ENCODE peak calls at places on chromosomes 16 and 17, in seven cellular contexts. One of them, this sample, is unnamed.
A peak's percentile ranks its signal among the peaks of the same experiment; 100 is the strongest.

GRCh38 chr17:1820518-1821252 is 9.0 kb downstream of the SMYD4 start:
- DNase-seq in activated CD4-positive, alpha-beta T cell treated with anti-CD3 and anti-CD28 coated beads for 36 hours: no peak
- DNase-seq in WTC11: no peak
- DNase-seq in fibroblast of lung: no peak
- DNase-seq in fibroblast of mammary gland: no peak
- DNase-seq in AG09319: no peak
- DNase-seq in RPMI8226: no peak
- DNase-seq in this sample: no peak

GRCh38 chr17:47678196-47678595 is 15.8 kb upstream of the TBKBP1 start:
- DNase-seq in activated CD4-positive, alpha-beta T cell treated with anti-CD3 and anti-CD28 coated beads for 36 hours: no peak
- DNase-seq in AG09319: no peak
- DNase-seq in WTC11: no peak
- DNase-seq in fibroblast of mammary gland: no peak
- DNase-seq in RPMI8226: no peak
- DNase-seq in fibroblast of lung: no peak
- DNase-seq in this sample: no peak

GRCh38 chr17:74442670-74443515 is 11.0 kb downstream of the GPRC5C start:
- DNase-seq in fibroblast of lung: peak; percentile 41
- DNase-seq in fibroblast of mammary gland: peak; percentile 75
- DNase-seq in AG09319: no peak
- DNase-seq in activated CD4-positive, alpha-beta T cell treated with anti-CD3 and anti-CD28 coated beads for 36 hours: peak; percentile 48
- DNase-seq in WTC11: peak; percentile 66
- DNase-seq in RPMI8226: peak; percentile 86
- DNase-seq in this sample: no peak

GRCh38 chr17:82517230-82517865 is 2.2 kb upstream of the FOXK2 start:
- DNase-seq in WTC11: no peak
- DNase-seq in activated CD4-positive, alpha-beta T cell treated with anti-CD3 and anti-CD28 coated beads for 36 hours: no peak
- DNase-seq in fibroblast of mammary gland: peak; percentile 66
- DNase-seq in fibroblast of lung: no peak
- DNase-seq in RPMI8226: no peak
- DNase-seq in AG09319: no peak
- DNase-seq in this sample: no peak

GRCh38 chr17:7222093-7222971 is 2.6 kb downstream of the ACADVL start:
- DNase-seq in fibroblast of mammary gland: no peak
- DNase-seq in AG09319: no peak
- DNase-seq in RPMI8226: no peak
- DNase-seq in WTC11: no peak
- DNase-seq in fibroblast of lung: no peak
- DNase-seq in activated CD4-positive, alpha-beta T cell treated with anti-CD3 and anti-CD28 coated beads for 36 hours: no peak
- DNase-seq in this sample: no peak

GRCh38 chr17:79678091-79678731 is 52.5 kb upstream of the ENPP7 start:
- DNase-seq in RPMI8226: no peak
- DNase-seq in fibroblast of mammary gland: no peak
- DNase-seq in fibroblast of lung: no peak
- DNase-seq in WTC11: no peak
- DNase-seq in AG09319: no peak
- DNase-seq in activated CD4-positive, alpha-beta T cell treated with anti-CD3 and anti-CD28 coated beads for 36 hours: no peak
- DNase-seq in this sample: no peak

GRCh38 chr17:22703204-22703603 is 1010.9 kb downstream of the KCNJ18 start:
- DNase-seq in WTC11: no peak
- DNase-seq in activated CD4-positive, alpha-beta T cell treated with anti-CD3 and anti-CD28 coated beads for 36 hours: no peak
- DNase-seq in AG09319: no peak
- DNase-seq in fibroblast of mammary gland: no peak
- DNase-seq in fibroblast of lung: no peak
- DNase-seq in RPMI8226: peak; percentile 45
- DNase-seq in this sample: no peak

GRCh38 chr17:43410557-43411368 is 12.0 kb downstream of the ARL4D start:
- DNase-seq in RPMI8226: no peak
- DNase-seq in fibroblast of mammary gland: no peak
- DNase-seq in AG09319: no peak
- DNase-seq in fibroblast of lung: no peak
- DNase-seq in activated CD4-positive, alpha-beta T cell treated with anti-CD3 and anti-CD28 coated beads for 36 hours: no peak
- DNase-seq in WTC11: no peak
- DNase-seq in this sample: no peak

GRCh38 chr16:7257026-7257425 is 75.6 kb upstream of the RBFOX1 start:
- DNase-seq in fibroblast of lung: no peak
- DNase-seq in fibroblast of mammary gland: no peak
- DNase-seq in activated CD4-positive, alpha-beta T cell treated with anti-CD3 and anti-CD28 coated beads for 36 hours: no peak
- DNase-seq in AG09319: no peak
- DNase-seq in RPMI8226: no peak
- DNase-seq in WTC11: no peak
- DNase-seq in this sample: no peak

GRCh38 chr16:9593440-9593839 is 502.0 kb downstream of the HAPSTR1 start:
- DNase-seq in AG09319: no peak
- DNase-seq in fibroblast of mammary gland: no peak
- DNase-seq in RPMI8226: no peak
- DNase-seq in activated CD4-positive, alpha-beta T cell treated with anti-CD3 and anti-CD28 coated beads for 36 hours: no peak
- DNase-seq in fibroblast of lung: no peak
- DNase-seq in WTC11: no peak
- DNase-seq in this sample: no peak

GRCh38 chr16:12206031-12206748 is 229.7 kb downstream of the SNX29 start:
- DNase-seq in WTC11: no peak
- DNase-seq in activated CD4-positive, alpha-beta T cell treated with anti-CD3 and anti-CD28 coated beads for 36 hours: no peak
- DNase-seq in fibroblast of lung: no peak
- DNase-seq in RPMI8226: no peak
- DNase-seq in fibroblast of mammary gland: peak; percentile 18
- DNase-seq in AG09319: no peak
- DNase-seq in this sample: no peak

GRCh38 chr17:61632826-61633225 is 41.8 kb upstream of the NACA2 start:
- DNase-seq in fibroblast of lung: no peak
- DNase-seq in AG09319: no peak
- DNase-seq in RPMI8226: no peak
- DNase-seq in WTC11: no peak
- DNase-seq in fibroblast of mammary gland: no peak
- DNase-seq in activated CD4-positive, alpha-beta T cell treated with anti-CD3 and anti-CD28 coated beads for 36 hours: no peak
- DNase-seq in this sample: no peak

GRCh38 chr16:3004319-3004718 is 8.4 kb upstream of the CLDN9 start:
- DNase-seq in RPMI8226: peak; percentile 77
- DNase-seq in fibroblast of lung: no peak
- DNase-seq in activated CD4-positive, alpha-beta T cell treated with anti-CD3 and anti-CD28 coated beads for 36 hours: peak; percentile 55
- DNase-seq in WTC11: no peak
- DNase-seq in fibroblast of mammary gland: no peak
- DNase-seq in AG09319: no peak
- DNase-seq in this sample: peak; percentile 46

GRCh38 chr17:65055708-65056638 is 567 bp downstream of the GNA13 start:
- DNase-seq in AG09319: no peak
- DNase-seq in activated CD4-positive, alpha-beta T cell treated with anti-CD3 and anti-CD28 coated beads for 36 hours: peak; percentile 76
- DNase-seq in WTC11: peak; percentile 48
- DNase-seq in fibroblast of mammary gland: peak; percentile 45
- DNase-seq in RPMI8226: peak; percentile 61
- DNase-seq in fibroblast of lung: peak; percentile 43
- DNase-seq in this sample: peak; percentile 59

GRCh38 chr17:10316986-10317834 is 55.6 kb downstream of the MYH13 start:
- DNase-seq in fibroblast of lung: peak; percentile 54
- DNase-seq in RPMI8226: peak; percentile 45
- DNase-seq in WTC11: peak; percentile 77
- DNase-seq in fibroblast of mammary gland: peak; percentile 85
- DNase-seq in AG09319: peak; percentile 19
- DNase-seq in activated CD4-positive, alpha-beta T cell treated with anti-CD3 and anti-CD28 coated beads for 36 hours: peak; percentile 78
- DNase-seq in this sample: peak; percentile 22

GRCh38 chr16:49010396-49010795 is 271.2 kb downstream of the CBLN1 start:
- DNase-seq in fibroblast of lung: no peak
- DNase-seq in RPMI8226: no peak
- DNase-seq in activated CD4-positive, alpha-beta T cell treated with anti-CD3 and anti-CD28 coated beads for 36 hours: no peak
- DNase-seq in fibroblast of mammary gland: peak; percentile 74
- DNase-seq in WTC11: no peak
- DNase-seq in AG09319: no peak
- DNase-seq in this sample: no peak